ENCODE peak calls at places on chromosomes 5 and 9, in nine cellular contexts. Z is cardiac muscle cell; M is GM12865; A is putamen; L is fibroblast of lung; F is stimulated activated CD4-positive, alpha-beta T cell treated with anti-CD3 and anti-CD28 coated beads, Interleukin-2, amount 100 ng/mL, for 48 hours; O is ascending aorta; D is WERI-Rb-1; K is NCI-H2029. S is an unnamed sample.

GRCh38 chr9:32011049-32011448 is 373.4 kb upstream of the ACO1 start:
- DNase-seq in Z (no peak), M (peak; percentile 7), A (no peak), L (no peak), F (no peak), O (no peak), D (no peak), K (no peak), S (no peak)

GRCh38 chr9:76269789-76270188 is 124.4 kb downstream of the RFK start:
- DNase-seq in Z (peak; percentile 17), M (no peak), A (no peak), L (peak; percentile 52), F (no peak), O (no peak), D (no peak), K (no peak), S (no peak)

GRCh38 chr5:98570661-98571181 is 202.7 kb upstream of the RGMB start:
- DNase-seq in Z (peak; percentile 20), M (no peak), A (no peak), L (peak; percentile 54), F (no peak), O (no peak), D (no peak), K (no peak), S (no peak)

GRCh38 chr5:153881687-153882086 is 157.0 kb downstream of the FAM114A2 start:
- DNase-seq in Z (no peak), M (no peak), A (no peak), L (no peak), F (no peak), O (no peak), D (no peak), K (no peak), S (no peak)

GRCh38 chr9:4339783-4340335 is 40.0 kb upstream of the GLIS3 start:
- DNase-seq in Z (no peak), M (no peak), A (no peak), L (no peak), F (no peak), O (no peak), D (no peak), K (no peak), S (peak; percentile 13)

GRCh38 chr9:124297553-124297905 is 39.8 kb downstream of the NEK6 start:
- DNase-seq in Z (peak; percentile 98), M (no peak), A (peak; percentile 62), L (peak; percentile 92), F (no peak), O (peak; percentile 83), D (no peak), K (no peak), S (no peak)

GRCh38 chr9:110157812-110158629 is 49.9 kb downstream of the C9orf152 start:
- DNase-seq in Z (no peak), M (no peak), A (no peak), L (no peak), F (no peak), O (no peak), D (no peak), K (peak; percentile 57), S (no peak)

GRCh38 chr9:31302620-31303418 is 1081.6 kb upstream of the ACO1 start:
- DNase-seq in Z (no peak), M (no peak), A (no peak), L (no peak), F (no peak), O (no peak), D (no peak), K (no peak), S (no peak)

GRCh38 chr9:137432687-137433348 is 8.3 kb downstream of the ENTPD8 start:
- DNase-seq in Z (no peak), M (no peak), A (no peak), L (no peak), F (no peak), O (no peak), D (no peak), K (no peak), S (no peak)

GRCh38 chr9:83596899-83597504 is 25.9 kb upstream of the IDNK start:
- DNase-seq in Z (peak; percentile 56), M (peak; percentile 57), A (no peak), L (peak; percentile 23), F (peak; percentile 58), O (no peak), D (peak; percentile 56), K (no peak), S (no peak)

GRCh38 chr9:79946718-79947117 is 375.0 kb downstream of the TLE4 start:
- DNase-seq in Z (no peak), M (no peak), A (no peak), L (peak; percentile 2), F (no peak), O (no peak), D (no peak), K (no peak), S (no peak)

GRCh38 chr5:127596501-127596900 is 52.4 kb upstream of the CTXN3 start:
- DNase-seq in Z (no peak), M (no peak), A (no peak), L (no peak), F (no peak), O (no peak), D (peak; percentile 89), K (no peak), S (no peak)

GRCh38 chr9:136526625-136527066 is 19.2 kb downstream of the NOTCH1 start:
- DNase-seq in Z (no peak), M (no peak), A (peak; percentile 90), L (no peak), F (no peak), O (no peak), D (peak; percentile 82), K (peak; percentile 32), S (no peak)

GRCh38 chr9:127954831-127955293 is 17.2 kb upstream of the DPM2 start:
- DNase-seq in Z (no peak), M (no peak), A (peak; percentile 88), L (no peak), F (no peak), O (no peak), D (no peak), K (no peak), S (no peak)

GRCh38 chr5:132746592-132747063 is 598 bp upstream of the CCNI2 start:
- DNase-seq in Z (no peak), M (peak; percentile 67), A (no peak), L (peak; percentile 20), F (peak; percentile 41), O (no peak), D (no peak), K (no peak), S (no peak)

GRCh38 chr5:5533927-5534326 is 111.5 kb downstream of the ICE1 start:
- DNase-seq in Z (no peak), M (no peak), A (no peak), L (no peak), F (no peak), O (no peak), D (no peak), K (no peak), S (no peak)

GRCh38 chr9:121637441-121638222 is 13.8 kb upstream of the DAB2IP start:
- DNase-seq in Z (peak; percentile 50), M (no peak), A (peak; percentile 94), L (peak; percentile 61), F (no peak), O (no peak), D (no peak), K (no peak), S (no peak)

GRCh38 chr5:132788990-132789886 is 12.2 kb upstream of the SEPTIN8 start:
- DNase-seq in Z (no peak), M (no peak), A (no peak), L (no peak), F (no peak), O (peak; percentile 30), D (no peak), K (no peak), S (no peak)

GRCh38 chr9:87226896-87227295 is 270.8 kb upstream of the DAPK1 start:
- DNase-seq in Z (peak; percentile 74), M (no peak), A (no peak), L (peak; percentile 16), F (no peak), O (no peak), D (no peak), K (no peak), S (no peak)

GRCh38 chr9:129403743-129404620 is 216.9 kb downstream of the C9orf50 start:
- DNase-seq in Z (no peak), M (no peak), A (no peak), L (no peak), F (no peak), O (no peak), D (no peak), K (no peak), S (no peak)

GRCh38 chr5:122192883-122193496 is 63.6 kb downstream of the ZNF474 start:
- DNase-seq in Z (peak; percentile 84), M (peak; percentile 68), A (peak; percentile 72), L (peak; percentile 81), F (no peak), O (no peak), D (peak; percentile 23), K (peak; percentile 60), S (peak; percentile 11)

GRCh38 chr5:37771731-37772130 is 68.1 kb downstream of the GDNF start:
- DNase-seq in Z (peak; percentile 83), M (no peak), A (no peak), L (peak; percentile 86), F (no peak), O (no peak), D (no peak), K (no peak), S (no peak)

GRCh38 chr5:179837076-179838011 is 16.6 kb downstream of the SQSTM1 start:
- DNase-seq in Z (no peak), M (no peak), A (no peak), L (no peak), F (no peak), O (no peak), D (no peak), K (no peak), S (no peak)

GRCh38 chr5:2187156-2187555 is 304.4 kb upstream of the IRX4 start:
- DNase-seq in Z (no peak), M (no peak), A (no peak), L (no peak), F (no peak), O (no peak), D (no peak), K (no peak), S (no peak)

GRCh38 chr5:177131711-177132503 is 1.7 kb upstream of the NSD1 start:
- DNase-seq in Z (peak; percentile 39), M (no peak), A (no peak), L (no peak), F (no peak), O (no peak), D (no peak), K (no peak), S (no peak)

GRCh38 chr9:134626576-134627416 is 14.8 kb upstream of the COL5A1 start:
- DNase-seq in Z (peak; percentile 72), M (no peak), A (no peak), L (peak; percentile 45), F (no peak), O (peak; percentile 51), D (peak; percentile 90), K (no peak), S (no peak)

GRCh38 chr5:168808217-168808616 is 229.0 kb upstream of the PANK3 start:
- DNase-seq in Z (no peak), M (no peak), A (no peak), L (no peak), F (no peak), O (no peak), D (no peak), K (no peak), S (no peak)

GRCh38 chr5:124824637-124825158 is 78.3 kb upstream of the ZNF608 start:
- DNase-seq in Z (peak; percentile 91), M (no peak), A (no peak), L (peak; percentile 92), F (no peak), O (no peak), D (peak; percentile 23), K (no peak), S (no peak)

GRCh38 chr9:104927216-104927911 is 591 bp downstream of the ABCA1 start:
- DNase-seq in Z (peak; percentile 60), M (peak; percentile 36), A (peak; percentile 47), L (peak; percentile 44), F (peak; percentile 7), O (no peak), D (peak; percentile 30), K (peak; percentile 27), S (no peak)

GRCh38 chr5:90161399-90161798 is 248.2 kb downstream of the CETN3 start:
- DNase-seq in Z (peak; percentile 96), M (peak; percentile 62), A (no peak), L (peak; percentile 41), F (no peak), O (no peak), D (peak; percentile 50), K (no peak), S (no peak)

GRCh38 chr9:114263853-114264510 is 58.9 kb upstream of the ORM1 start:
- DNase-seq in Z (no peak), M (no peak), A (no peak), L (no peak), F (no peak), O (no peak), D (peak; percentile 86), K (no peak), S (no peak)